ENCODE peak calls at places on chromosomes 5 and 9, in eight cellular contexts. One of them, this sample, is unnamed.

GRCh38 chr9:34694811-34695210 is 3.7 kb upstream of the CCL19 start:
- DNase-seq in sigmoid colon: peak
- DNase-seq in A549: no peak
- DNase-seq in breast epithelium: no peak
- DNase-seq in transverse colon: no peak
- DNase-seq in HepG2: no peak
- DNase-seq in lower leg skin: no peak
- DNase-seq in body of pancreas: no peak
- DNase-seq in this sample: no peak

GRCh38 chr5:68991279-68991678 is 102.5 kb upstream of the SLC30A5 start:
- DNase-seq in HepG2: no peak
- DNase-seq in lower leg skin: no peak
- DNase-seq in transverse colon: no peak
- DNase-seq in breast epithelium: no peak
- DNase-seq in sigmoid colon: no peak
- DNase-seq in body of pancreas: no peak
- DNase-seq in A549: no peak
- DNase-seq in this sample: no peak

GRCh38 chr5:172133359-172134029 is 54.5 kb downstream of the STK10 start:
- DNase-seq in HepG2: no peak
- DNase-seq in lower leg skin: peak
- DNase-seq in body of pancreas: no peak
- DNase-seq in sigmoid colon: peak
- DNase-seq in A549: no peak
- DNase-seq in breast epithelium: no peak
- DNase-seq in transverse colon: no peak
- DNase-seq in this sample: peak

GRCh38 chr5:163614787-163615186 is 109.4 kb downstream of the MAT2B start:
- DNase-seq in breast epithelium: no peak
- DNase-seq in A549: no peak
- DNase-seq in sigmoid colon: no peak
- DNase-seq in HepG2: no peak
- DNase-seq in transverse colon: no peak
- DNase-seq in body of pancreas: no peak
- DNase-seq in lower leg skin: no peak
- DNase-seq in this sample: no peak

GRCh38 chr5:132905938-132906337 is 32.5 kb downstream of the LEAP2 start:
- DNase-seq in breast epithelium: no peak
- DNase-seq in transverse colon: no peak
- DNase-seq in A549: no peak
- DNase-seq in body of pancreas: no peak
- DNase-seq in sigmoid colon: no peak
- DNase-seq in lower leg skin: no peak
- DNase-seq in HepG2: peak
- DNase-seq in this sample: no peak

GRCh38 chr9:4334439-4334838 is 34.6 kb upstream of the GLIS3 start:
- DNase-seq in lower leg skin: no peak
- DNase-seq in body of pancreas: peak
- DNase-seq in sigmoid colon: no peak
- DNase-seq in breast epithelium: peak
- DNase-seq in transverse colon: peak
- DNase-seq in A549: peak
- DNase-seq in HepG2: peak
- DNase-seq in this sample: no peak

GRCh38 chr5:133884525-133885311 is 83.7 kb downstream of the C5orf15 start:
- DNase-seq in body of pancreas: no peak
- DNase-seq in sigmoid colon: peak
- DNase-seq in HepG2: no peak
- DNase-seq in transverse colon: no peak
- DNase-seq in A549: no peak
- DNase-seq in lower leg skin: no peak
- DNase-seq in breast epithelium: no peak
- DNase-seq in this sample: peak

GRCh38 chr9:89407070-89407469 is 88.8 kb downstream of the SECISBP2 start:
- DNase-seq in lower leg skin: no peak
- DNase-seq in A549: no peak
- DNase-seq in body of pancreas: no peak
- DNase-seq in sigmoid colon: no peak
- DNase-seq in HepG2: no peak
- DNase-seq in transverse colon: no peak
- DNase-seq in breast epithelium: no peak
- DNase-seq in this sample: no peak

GRCh38 chr9:73647560-73647959 is 495.9 kb downstream of the ANXA1 start:
- DNase-seq in sigmoid colon: no peak
- DNase-seq in transverse colon: no peak
- DNase-seq in breast epithelium: no peak
- DNase-seq in A549: no peak
- DNase-seq in lower leg skin: no peak
- DNase-seq in HepG2: no peak
- DNase-seq in body of pancreas: no peak
- DNase-seq in this sample: no peak

GRCh38 chr5:20486826-20487225 is 498.8 kb upstream of the CDH18 start:
- DNase-seq in A549: no peak
- DNase-seq in sigmoid colon: no peak
- DNase-seq in body of pancreas: no peak
- DNase-seq in breast epithelium: no peak
- DNase-seq in lower leg skin: no peak
- DNase-seq in transverse colon: no peak
- DNase-seq in HepG2: no peak
- DNase-seq in this sample: no peak

GRCh38 chr9:27340876-27341540 is 44.1 kb upstream of the EQTN start:
- DNase-seq in transverse colon: no peak
- DNase-seq in sigmoid colon: no peak
- DNase-seq in A549: no peak
- DNase-seq in HepG2: no peak
- DNase-seq in body of pancreas: no peak
- DNase-seq in lower leg skin: no peak
- DNase-seq in breast epithelium: no peak
- DNase-seq in this sample: no peak

GRCh38 chr5:17305964-17306725 is 88.7 kb downstream of the BASP1 start:
- DNase-seq in body of pancreas: peak
- DNase-seq in A549: peak
- DNase-seq in HepG2: peak
- DNase-seq in lower leg skin: peak
- DNase-seq in transverse colon: peak
- DNase-seq in sigmoid colon: no peak
- DNase-seq in breast epithelium: peak
- DNase-seq in this sample: no peak

GRCh38 chr5:159330131-159330530 is at the start of gene IL12B:
- DNase-seq in body of pancreas: no peak
- DNase-seq in A549: no peak
- DNase-seq in lower leg skin: no peak
- DNase-seq in transverse colon: no peak
- DNase-seq in sigmoid colon: no peak
- DNase-seq in HepG2: no peak
- DNase-seq in breast epithelium: no peak
- DNase-seq in this sample: no peak

GRCh38 chr9:85547574-85547973 is 194.2 kb downstream of the AGTPBP1 start:
- DNase-seq in transverse colon: no peak
- DNase-seq in lower leg skin: no peak
- DNase-seq in breast epithelium: no peak
- DNase-seq in A549: no peak
- DNase-seq in sigmoid colon: no peak
- DNase-seq in HepG2: no peak
- DNase-seq in body of pancreas: no peak
- DNase-seq in this sample: no peak
- TF ChIP-seq POLR2A in transverse colon: no peak
- TF ChIP-seq POLR2A in lower leg skin: no peak
- TF ChIP-seq POLR2A in breast epithelium: no peak
- TF ChIP-seq POLR2A in A549: no peak
- TF ChIP-seq POLR2A in sigmoid colon: no peak
- TF ChIP-seq POLR2A in HepG2: no peak
- TF ChIP-seq POLR2A in body of pancreas: no peak
- TF ChIP-seq POLR2A in this sample: no peak

DNA sequence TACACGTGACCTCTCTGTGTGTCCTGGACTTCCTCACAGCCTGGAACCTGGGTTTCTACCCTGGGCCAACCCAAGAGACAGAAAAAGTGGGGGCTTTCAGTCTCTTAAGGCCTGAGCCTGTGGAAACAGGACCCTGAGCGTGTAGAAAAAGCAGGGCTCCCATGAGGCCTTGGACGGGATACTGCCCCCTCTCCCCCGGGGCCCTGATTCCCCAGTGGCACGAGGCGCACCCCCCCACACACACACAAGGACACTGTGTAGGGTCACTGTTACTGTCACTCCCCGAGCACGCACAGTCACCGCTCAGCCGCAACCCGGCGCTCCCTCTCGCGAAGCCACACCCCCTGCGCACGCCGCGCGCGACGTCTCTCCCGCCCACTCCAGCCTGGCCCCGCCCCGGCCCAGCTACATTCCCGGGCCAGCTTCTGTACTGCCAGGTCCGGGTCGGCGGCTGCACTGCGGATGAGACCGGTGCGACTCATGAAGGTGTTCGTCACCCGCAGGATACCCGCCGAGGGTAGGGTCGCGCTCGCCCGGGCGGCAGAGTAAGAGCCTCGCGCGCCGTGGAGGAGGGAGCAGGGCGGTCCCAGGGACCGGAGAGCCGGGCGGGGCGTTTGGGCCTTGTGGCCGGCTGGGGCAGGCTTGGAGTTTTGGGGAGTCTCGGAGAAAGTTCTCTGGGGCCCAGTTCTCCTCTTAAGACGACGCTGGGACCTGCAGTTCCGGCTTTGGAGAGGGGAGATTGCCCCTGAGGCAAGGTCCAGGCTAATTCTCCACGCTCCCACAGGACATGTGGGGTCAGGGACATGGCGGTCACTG is at the start of gene GRHPR:
- DNase-seq in HepG2: peak
- DNase-seq in A549: peak
- DNase-seq in breast epithelium: peak
- DNase-seq in lower leg skin: peak
- DNase-seq in transverse colon: peak
- DNase-seq in body of pancreas: peak
- DNase-seq in sigmoid colon: peak
- DNase-seq in this sample: peak
- TF ChIP-seq POLR2A in HepG2: peak
- TF ChIP-seq POLR2A in A549: peak
- TF ChIP-seq POLR2A in breast epithelium: peak
- TF ChIP-seq POLR2A in lower leg skin: no peak
- TF ChIP-seq POLR2A in transverse colon: peak
- TF ChIP-seq POLR2A in body of pancreas: peak
- TF ChIP-seq POLR2A in sigmoid colon: peak
- TF ChIP-seq POLR2A in this sample: no peak

DNA sequence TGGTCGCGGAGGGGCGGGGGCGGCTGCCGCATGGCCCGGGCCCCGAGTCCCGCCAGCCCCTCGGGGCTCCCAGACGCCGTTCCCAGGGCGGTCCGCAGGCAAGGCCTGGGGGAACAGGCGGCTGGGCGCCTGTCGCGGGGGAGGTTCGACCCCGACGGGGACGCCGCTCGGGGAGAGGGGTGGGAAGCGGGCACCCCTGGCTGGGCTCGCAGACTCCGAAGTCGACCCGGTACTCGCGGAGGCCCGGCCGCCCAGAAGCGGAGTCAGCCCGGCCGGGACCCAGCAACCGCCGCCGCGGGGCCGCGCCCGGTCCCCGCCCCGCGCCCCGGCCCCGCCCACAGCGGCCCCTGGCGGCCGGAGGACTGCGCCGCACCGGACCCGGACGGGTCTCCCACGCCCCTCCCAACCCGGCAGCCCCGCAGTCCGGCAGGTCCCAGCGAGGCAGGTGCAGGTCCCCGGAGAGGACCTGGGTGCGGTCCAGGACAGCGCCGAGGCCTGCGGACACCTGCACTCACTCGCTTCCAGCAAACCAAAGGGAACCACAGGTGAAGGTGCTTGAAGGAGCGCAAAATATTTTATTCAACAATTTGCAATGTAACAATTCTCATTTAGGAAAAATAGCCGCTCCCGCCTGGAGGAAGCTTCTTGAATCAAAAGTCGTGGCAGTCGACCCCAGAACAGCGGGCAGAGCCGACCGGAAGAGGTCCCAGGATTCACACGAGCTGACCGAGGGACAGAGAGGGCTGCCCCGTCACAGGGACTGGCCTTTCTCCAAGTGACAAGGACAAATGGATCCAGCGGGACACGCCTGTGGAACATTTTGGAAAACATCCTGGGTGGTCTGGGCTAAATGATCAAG is at the start of gene INPP5E:
- DNase-seq in breast epithelium: peak
- DNase-seq in lower leg skin: peak
- DNase-seq in HepG2: peak
- DNase-seq in A549: peak
- DNase-seq in transverse colon: peak
- DNase-seq in body of pancreas: peak
- DNase-seq in sigmoid colon: peak
- DNase-seq in this sample: peak
- TF ChIP-seq POLR2A in breast epithelium: no peak
- TF ChIP-seq POLR2A in lower leg skin: no peak
- TF ChIP-seq POLR2A in HepG2: peak
- TF ChIP-seq POLR2A in A549: peak
- TF ChIP-seq POLR2A in transverse colon: no peak
- TF ChIP-seq POLR2A in body of pancreas: peak
- TF ChIP-seq POLR2A in sigmoid colon: no peak
- TF ChIP-seq POLR2A in this sample: no peak

GRCh38 chr9:130555061-130555460 is 24.3 kb upstream of the FUBP3 start:
- DNase-seq in HepG2: no peak
- DNase-seq in lower leg skin: no peak
- DNase-seq in sigmoid colon: no peak
- DNase-seq in body of pancreas: no peak
- DNase-seq in A549: no peak
- DNase-seq in transverse colon: no peak
- DNase-seq in breast epithelium: no peak
- DNase-seq in this sample: no peak

GRCh38 chr9:130554606-130555005 is 24.8 kb upstream of the FUBP3 start:
- DNase-seq in breast epithelium: no peak
- DNase-seq in sigmoid colon: no peak
- DNase-seq in A549: no peak
- DNase-seq in lower leg skin: no peak
- DNase-seq in HepG2: no peak
- DNase-seq in transverse colon: no peak
- DNase-seq in body of pancreas: no peak
- DNase-seq in this sample: no peak

GRCh38 chr9:130548103-130548502 is 31.3 kb upstream of the FUBP3 start:
- DNase-seq in sigmoid colon: no peak
- DNase-seq in body of pancreas: no peak
- DNase-seq in A549: no peak
- DNase-seq in breast epithelium: no peak
- DNase-seq in lower leg skin: no peak
- DNase-seq in HepG2: no peak
- DNase-seq in transverse colon: no peak
- DNase-seq in this sample: no peak

GRCh38 chr9:130544364-130544763 is 35.0 kb upstream of the FUBP3 start:
- DNase-seq in HepG2: no peak
- DNase-seq in body of pancreas: no peak
- DNase-seq in sigmoid colon: no peak
- DNase-seq in transverse colon: no peak
- DNase-seq in A549: no peak
- DNase-seq in lower leg skin: no peak
- DNase-seq in breast epithelium: no peak
- DNase-seq in this sample: no peak

GRCh38 chr9:130549093-130549735 is 30.2 kb upstream of the FUBP3 start:
- DNase-seq in transverse colon: no peak
- DNase-seq in HepG2: peak
- DNase-seq in breast epithelium: no peak
- DNase-seq in body of pancreas: no peak
- DNase-seq in A549: no peak
- DNase-seq in lower leg skin: no peak
- DNase-seq in sigmoid colon: no peak
- DNase-seq in this sample: no peak
- TF ChIP-seq POLR2A in transverse colon: no peak
- TF ChIP-seq POLR2A in HepG2: no peak
- TF ChIP-seq POLR2A in breast epithelium: no peak
- TF ChIP-seq POLR2A in body of pancreas: no peak
- TF ChIP-seq POLR2A in A549: no peak
- TF ChIP-seq POLR2A in lower leg skin: no peak
- TF ChIP-seq POLR2A in sigmoid colon: no peak
- TF ChIP-seq POLR2A in this sample: no peak